ENCODE peak calls at places on chromosomes 7 and 10, in six cellular contexts. One of them, this sample, is unnamed.

GRCh38 chr7:20172736-20173334 is 44.3 kb downstream of the MACC1 start:
- DNase-seq in activated CD4-positive, CD25-positive, alpha-beta regulatory T cell: no peak
- DNase-seq in thoracic aorta: no peak
- DNase-seq in immature natural killer cell: no peak
- DNase-seq in RKO: peak
- DNase-seq in fibroblast of pulmonary artery: peak
- DNase-seq in this sample: no peak

GRCh38 chr7:85184599-85185354 is 2.1 kb downstream of the SEMA3D start:
- DNase-seq in immature natural killer cell: no peak
- DNase-seq in activated CD4-positive, CD25-positive, alpha-beta regulatory T cell: no peak
- DNase-seq in thoracic aorta: peak
- DNase-seq in fibroblast of pulmonary artery: peak
- DNase-seq in RKO: no peak
- DNase-seq in this sample: peak

GRCh38 chr10:31977440-31978157 is 49.0 kb upstream of the ARHGAP12 start:
- DNase-seq in RKO: peak
- DNase-seq in fibroblast of pulmonary artery: peak
- DNase-seq in activated CD4-positive, CD25-positive, alpha-beta regulatory T cell: no peak
- DNase-seq in immature natural killer cell: peak
- DNase-seq in thoracic aorta: no peak
- DNase-seq in this sample: no peak

GRCh38 chr7:30241767-30242166 is 42.6 kb upstream of the ZNRF2 start:
- DNase-seq in activated CD4-positive, CD25-positive, alpha-beta regulatory T cell: no peak
- DNase-seq in RKO: no peak
- DNase-seq in immature natural killer cell: no peak
- DNase-seq in fibroblast of pulmonary artery: no peak
- DNase-seq in thoracic aorta: no peak
- DNase-seq in this sample: no peak

GRCh38 chr10:4617626-4618025 is 208.4 kb upstream of the AKR1E2 start:
- DNase-seq in immature natural killer cell: no peak
- DNase-seq in RKO: no peak
- DNase-seq in activated CD4-positive, CD25-positive, alpha-beta regulatory T cell: no peak
- DNase-seq in fibroblast of pulmonary artery: no peak
- DNase-seq in thoracic aorta: no peak
- DNase-seq in this sample: no peak

GRCh38 chr10:95728535-95728934 is 27.4 kb upstream of the ENTPD1 start:
- DNase-seq in thoracic aorta: no peak
- DNase-seq in activated CD4-positive, CD25-positive, alpha-beta regulatory T cell: no peak
- DNase-seq in RKO: peak
- DNase-seq in immature natural killer cell: no peak
- DNase-seq in fibroblast of pulmonary artery: peak
- DNase-seq in this sample: no peak

GRCh38 chr7:48041665-48041995 is 6.3 kb downstream of the C7orf57 start:
- DNase-seq in activated CD4-positive, CD25-positive, alpha-beta regulatory T cell: no peak
- DNase-seq in RKO: peak
- DNase-seq in fibroblast of pulmonary artery: peak
- DNase-seq in immature natural killer cell: no peak
- DNase-seq in thoracic aorta: no peak
- DNase-seq in this sample: no peak

GRCh38 chr7:8627322-8627721 is 193.9 kb downstream of the NXPH1 start:
- DNase-seq in activated CD4-positive, CD25-positive, alpha-beta regulatory T cell: no peak
- DNase-seq in RKO: no peak
- DNase-seq in immature natural killer cell: no peak
- DNase-seq in fibroblast of pulmonary artery: no peak
- DNase-seq in thoracic aorta: no peak
- DNase-seq in this sample: no peak

GRCh38 chr7:99386584-99387238 is 12.2 kb downstream of the ARPC1B start:
- DNase-seq in fibroblast of pulmonary artery: peak
- DNase-seq in activated CD4-positive, CD25-positive, alpha-beta regulatory T cell: no peak
- DNase-seq in immature natural killer cell: no peak
- DNase-seq in thoracic aorta: no peak
- DNase-seq in RKO: peak
- DNase-seq in this sample: no peak

GRCh38 chr10:63057509-63057908 is 75.6 kb upstream of the NRBF2 start:
- DNase-seq in fibroblast of pulmonary artery: no peak
- DNase-seq in immature natural killer cell: no peak
- DNase-seq in RKO: no peak
- DNase-seq in thoracic aorta: no peak
- DNase-seq in activated CD4-positive, CD25-positive, alpha-beta regulatory T cell: no peak
- DNase-seq in this sample: no peak

GRCh38 chr10:103197177-103197576 is 4.1 kb upstream of the NT5C2 start:
- DNase-seq in thoracic aorta: peak
- DNase-seq in fibroblast of pulmonary artery: peak
- DNase-seq in RKO: peak
- DNase-seq in activated CD4-positive, CD25-positive, alpha-beta regulatory T cell: no peak
- DNase-seq in immature natural killer cell: no peak
- DNase-seq in this sample: peak

GRCh38 chr10:34001087-34001580 is 666.7 kb upstream of the NRP1 start:
- DNase-seq in thoracic aorta: no peak
- DNase-seq in fibroblast of pulmonary artery: no peak
- DNase-seq in immature natural killer cell: no peak
- DNase-seq in RKO: no peak
- DNase-seq in activated CD4-positive, CD25-positive, alpha-beta regulatory T cell: no peak
- DNase-seq in this sample: no peak

GRCh38 chr10:109178576-109178975 is 744.7 kb downstream of the XPNPEP1 start:
- DNase-seq in RKO: no peak
- DNase-seq in fibroblast of pulmonary artery: no peak
- DNase-seq in immature natural killer cell: no peak
- DNase-seq in activated CD4-positive, CD25-positive, alpha-beta regulatory T cell: no peak
- DNase-seq in thoracic aorta: no peak
- DNase-seq in this sample: no peak

GRCh38 chr7:79681454-79681853 is 228.0 kb upstream of the MAGI2 start:
- DNase-seq in fibroblast of pulmonary artery: no peak
- DNase-seq in thoracic aorta: no peak
- DNase-seq in RKO: no peak
- DNase-seq in immature natural killer cell: no peak
- DNase-seq in activated CD4-positive, CD25-positive, alpha-beta regulatory T cell: no peak
- DNase-seq in this sample: no peak

GRCh38 chr10:77392851-77393250 is 244.8 kb downstream of the KCNMA1 start:
- DNase-seq in immature natural killer cell: no peak
- DNase-seq in activated CD4-positive, CD25-positive, alpha-beta regulatory T cell: no peak
- DNase-seq in fibroblast of pulmonary artery: peak
- DNase-seq in RKO: peak
- DNase-seq in thoracic aorta: peak
- DNase-seq in this sample: no peak

GRCh38 chr10:124035928-124036558 is 57.4 kb downstream of the CHST15 start:
- DNase-seq in RKO: no peak
- DNase-seq in immature natural killer cell: no peak
- DNase-seq in thoracic aorta: no peak
- DNase-seq in activated CD4-positive, CD25-positive, alpha-beta regulatory T cell: no peak
- DNase-seq in fibroblast of pulmonary artery: no peak
- DNase-seq in this sample: no peak

GRCh38 chr7:47228386-47229014 is 353.4 kb downstream of the TNS3 start:
- DNase-seq in activated CD4-positive, CD25-positive, alpha-beta regulatory T cell: no peak
- DNase-seq in thoracic aorta: no peak
- DNase-seq in immature natural killer cell: no peak
- DNase-seq in fibroblast of pulmonary artery: no peak
- DNase-seq in RKO: no peak
- DNase-seq in this sample: no peak

GRCh38 chr10:78331391-78331922 is 297.8 kb downstream of the RPS24 start:
- DNase-seq in activated CD4-positive, CD25-positive, alpha-beta regulatory T cell: no peak
- DNase-seq in RKO: no peak
- DNase-seq in thoracic aorta: peak
- DNase-seq in fibroblast of pulmonary artery: peak
- DNase-seq in immature natural killer cell: no peak
- DNase-seq in this sample: no peak

This sample was measured in ascending aorta.